ENCODE peak calls at places on chromosomes 3 and 15, in four cellular contexts. P is anterior cingulate cortex, K is HT1080, W is NCI-H524 treated with DMSO at 0.1 percent for 48 hours. F is an unnamed sample.

GRCh38 chr3:195450731-195451229 is 8.0 kb upstream of the ACAP2 start:
- DNase-seq in P (no peak), K (peak; percentile 52), W (peak; percentile 95), F (no peak)

GRCh38 chr3:111068574-111068973 is 3.0 kb upstream of the NECTIN3 start:
- DNase-seq in P (no peak), K (no peak), W (no peak), F (no peak)

GRCh38 chr3:169041677-169042171 is 621.8 kb downstream of the MECOM start:
- DNase-seq in P (no peak), K (peak; percentile 69), W (no peak), F (no peak)

GRCh38 chr15:29696950-29697738 is 125.1 kb downstream of the TJP1 start:
- DNase-seq in P (no peak), K (no peak), W (no peak), F (no peak)

GRCh38 chr15:77464129-77464865 is 43.6 kb downstream of the HMG20A start:
- DNase-seq in P (no peak), K (no peak), W (no peak), F (no peak)

GRCh38 chr3:188234172-188234571 is 80.2 kb downstream of the LPP start:
- DNase-seq in P (no peak), K (peak; percentile 47), W (no peak), F (no peak)

GRCh38 chr15:59295742-59296090 is 77.0 kb downstream of the MYO1E start:
- DNase-seq in P (no peak), K (no peak), W (no peak), F (no peak)

GRCh38 chr15:25438601-25439455 is at the start of gene UBE3A:
- DNase-seq in P (peak; percentile 94), K (peak; percentile 89), W (peak; percentile 26), F (peak; percentile 87)

GRCh38 chr3:184234224-184234623 is 4.8 kb downstream of the VWA5B2 start:
- DNase-seq in P (no peak), K (peak; percentile 90), W (peak; percentile 63), F (no peak)

GRCh38 chr15:47384316-47384715 is 333.0 kb upstream of the SEMA6D start:
- DNase-seq in P (peak; percentile 9), K (peak; percentile 83), W (peak; percentile 63), F (no peak)

GRCh38 chr3:55286695-55287094 is 200.4 kb downstream of the WNT5A start:
- DNase-seq in P (no peak), K (no peak), W (no peak), F (no peak)

GRCh38 chr15:64865998-64866520 is 24.3 kb downstream of the PLEKHO2 start:
- DNase-seq in P (no peak), K (peak; percentile 54), W (no peak), F (no peak)

GRCh38 chr3:115615001-115615447 is 8.3 kb upstream of the GAP43 start:
- DNase-seq in P (no peak), K (peak; percentile 80), W (no peak), F (no peak)

GRCh38 chr3:127206154-127206553 is 13.2 kb downstream of the PRR23E start:
- DNase-seq in P (no peak), K (no peak), W (no peak), F (no peak)

GRCh38 chr3:104066658-104067057 is 1300.1 kb upstream of the ALCAM start:
- DNase-seq in P (no peak), K (peak; percentile 53), W (no peak), F (no peak)

GRCh38 chr3:126119008-126119675 is 35.2 kb upstream of the SLC41A3 start:
- DNase-seq in P (no peak), K (no peak), W (no peak), F (no peak)

GRCh38 chr3:117892991-117893390 is 1141.7 kb downstream of the IGSF11 start:
- DNase-seq in P (no peak), K (no peak), W (no peak), F (no peak)

GRCh38 chr3:88031543-88032148 is 27.2 kb downstream of the CGGBP1 start:
- DNase-seq in P (no peak), K (peak; percentile 58), W (no peak), F (peak; percentile 47)

GRCh38 chr3:65497846-65498245 is 540.9 kb downstream of the MAGI1 start:
- DNase-seq in P (peak; percentile 42), K (no peak), W (peak; percentile 88), F (no peak)

GRCh38 chr3:140050977-140051957 is 116.3 kb downstream of the CLSTN2 start:
- DNase-seq in P (peak; percentile 30), K (peak; percentile 24), W (peak; percentile 83), F (no peak)

GRCh38 chr3:39275052-39275451 is 4.8 kb downstream of the CX3CR1 start:
- DNase-seq in P (no peak), K (no peak), W (no peak), F (no peak)

GRCh38 chr3:119237299-119237698 is 3.4 kb downstream of the B4GALT4 start:
- DNase-seq in P (no peak), K (no peak), W (no peak), F (no peak)